ENCODE peak calls at places on chromosomes 1 and 21, in seven cellular contexts. One of them, this sample, is unnamed.
A peak's percentile ranks its signal among the peaks of the same experiment; 100 is the strongest.

GRCh38 chr1:152495066-152495675 is 15.4 kb upstream of the LCE5A start:
- DNase-seq in GM20000: peak; percentile 51
- DNase-seq in foreskin keratinocyte: no peak
- DNase-seq in cardiac septum: no peak
- DNase-seq in fibroblast of mammary gland: peak; percentile 46
- DNase-seq in astrocyte of the spinal cord: no peak
- DNase-seq in ACHN: peak; percentile 63
- DNase-seq in this sample: peak; percentile 60

GRCh38 chr1:67893126-67893495 is 59.8 kb upstream of the GNG12 start:
- DNase-seq in GM20000: no peak
- DNase-seq in foreskin keratinocyte: no peak
- DNase-seq in cardiac septum: no peak
- DNase-seq in fibroblast of mammary gland: no peak
- DNase-seq in astrocyte of the spinal cord: no peak
- DNase-seq in ACHN: no peak
- DNase-seq in this sample: no peak

GRCh38 chr1:168774241-168774640 is 45.2 kb upstream of the DPT start:
- DNase-seq in GM20000: no peak
- DNase-seq in foreskin keratinocyte: no peak
- DNase-seq in cardiac septum: peak; percentile 80
- DNase-seq in fibroblast of mammary gland: peak; percentile 87
- DNase-seq in astrocyte of the spinal cord: no peak
- DNase-seq in ACHN: no peak
- DNase-seq in this sample: no peak

GRCh38 chr1:40350391-40350790 is 23.1 kb upstream of the SMAP2 start:
- DNase-seq in GM20000: no peak
- DNase-seq in foreskin keratinocyte: no peak
- DNase-seq in cardiac septum: no peak
- DNase-seq in fibroblast of mammary gland: no peak
- DNase-seq in astrocyte of the spinal cord: no peak
- DNase-seq in ACHN: no peak
- DNase-seq in this sample: no peak

GRCh38 chr1:208139434-208140086 is 104.6 kb downstream of the PLXNA2 start:
- DNase-seq in GM20000: no peak
- DNase-seq in foreskin keratinocyte: no peak
- DNase-seq in cardiac septum: no peak
- DNase-seq in fibroblast of mammary gland: no peak
- DNase-seq in astrocyte of the spinal cord: no peak
- DNase-seq in ACHN: no peak
- DNase-seq in this sample: no peak

GRCh38 chr1:216223521-216223920 is 199.7 kb downstream of the USH2A start:
- DNase-seq in GM20000: no peak
- DNase-seq in foreskin keratinocyte: no peak
- DNase-seq in cardiac septum: no peak
- DNase-seq in fibroblast of mammary gland: no peak
- DNase-seq in astrocyte of the spinal cord: no peak
- DNase-seq in ACHN: no peak
- DNase-seq in this sample: no peak

GRCh38 chr1:33286451-33287185 is 30.3 kb downstream of the ZNF362 start:
- DNase-seq in GM20000: no peak
- DNase-seq in foreskin keratinocyte: no peak
- DNase-seq in cardiac septum: peak; percentile 27
- DNase-seq in fibroblast of mammary gland: no peak
- DNase-seq in astrocyte of the spinal cord: no peak
- DNase-seq in ACHN: no peak
- DNase-seq in this sample: no peak

GRCh38 chr1:110390692-110391232 is at the start of gene SLC16A4:
- DNase-seq in GM20000: no peak
- DNase-seq in foreskin keratinocyte: no peak
- DNase-seq in cardiac septum: no peak
- DNase-seq in fibroblast of mammary gland: peak; percentile 64
- DNase-seq in astrocyte of the spinal cord: peak; percentile 88
- DNase-seq in ACHN: peak; percentile 73
- DNase-seq in this sample: no peak

GRCh38 chr1:94061513-94062443 is 59.2 kb downstream of the ABCA4 start:
- DNase-seq in GM20000: peak; percentile 73
- DNase-seq in foreskin keratinocyte: no peak
- DNase-seq in cardiac septum: no peak
- DNase-seq in fibroblast of mammary gland: peak; percentile 79
- DNase-seq in astrocyte of the spinal cord: peak; percentile 83
- DNase-seq in ACHN: peak; percentile 66
- DNase-seq in this sample: peak; percentile 70

GRCh38 chr1:203537806-203538464 is 44.0 kb downstream of the OPTC start:
- DNase-seq in GM20000: no peak
- DNase-seq in foreskin keratinocyte: no peak
- DNase-seq in cardiac septum: no peak
- DNase-seq in fibroblast of mammary gland: peak; percentile 41
- DNase-seq in astrocyte of the spinal cord: no peak
- DNase-seq in ACHN: no peak
- DNase-seq in this sample: no peak

GRCh38 chr1:235974616-235975015 is 90.3 kb downstream of the NID1 start:
- DNase-seq in GM20000: no peak
- DNase-seq in foreskin keratinocyte: no peak
- DNase-seq in cardiac septum: no peak
- DNase-seq in fibroblast of mammary gland: no peak
- DNase-seq in astrocyte of the spinal cord: no peak
- DNase-seq in ACHN: no peak
- DNase-seq in this sample: no peak

GRCh38 chr1:9589144-9589718 is 520 bp downstream of the TMEM201 start:
- DNase-seq in GM20000: peak; percentile 49
- DNase-seq in foreskin keratinocyte: no peak
- DNase-seq in cardiac septum: peak; percentile 75
- DNase-seq in fibroblast of mammary gland: peak; percentile 25
- DNase-seq in astrocyte of the spinal cord: peak; percentile 36
- DNase-seq in ACHN: peak; percentile 28
- DNase-seq in this sample: no peak

GRCh38 chr1:36516372-36517018 is 33.8 kb upstream of the CSF3R start:
- DNase-seq in GM20000: peak; percentile 70
- DNase-seq in foreskin keratinocyte: no peak
- DNase-seq in cardiac septum: peak; percentile 87
- DNase-seq in fibroblast of mammary gland: peak; percentile 51
- DNase-seq in astrocyte of the spinal cord: peak; percentile 48
- DNase-seq in ACHN: peak; percentile 36
- DNase-seq in this sample: peak; percentile 87

GRCh38 chr1:206470692-206471414 is 577 bp downstream of the IKBKE start:
- DNase-seq in GM20000: peak; percentile 64
- DNase-seq in foreskin keratinocyte: no peak
- DNase-seq in cardiac septum: no peak
- DNase-seq in fibroblast of mammary gland: peak; percentile 84
- DNase-seq in astrocyte of the spinal cord: peak; percentile 85
- DNase-seq in ACHN: peak; percentile 88
- DNase-seq in this sample: peak; percentile 74

GRCh38 chr1:172499636-172500141 is 33.3 kb upstream of the SUCO start:
- DNase-seq in GM20000: no peak
- DNase-seq in foreskin keratinocyte: peak; percentile 54
- DNase-seq in cardiac septum: no peak
- DNase-seq in fibroblast of mammary gland: peak; percentile 12
- DNase-seq in astrocyte of the spinal cord: no peak
- DNase-seq in ACHN: no peak
- DNase-seq in this sample: no peak

GRCh38 chr1:3831689-3832088 is 25.3 kb downstream of the CEP104 start:
- DNase-seq in GM20000: no peak
- DNase-seq in foreskin keratinocyte: no peak
- DNase-seq in cardiac septum: no peak
- DNase-seq in fibroblast of mammary gland: peak; percentile 35
- DNase-seq in astrocyte of the spinal cord: no peak
- DNase-seq in ACHN: no peak
- DNase-seq in this sample: no peak

GRCh38 chr1:3068400-3069361 is at the start of gene PRDM16:
- DNase-seq in GM20000: no peak
- DNase-seq in foreskin keratinocyte: no peak
- DNase-seq in cardiac septum: peak; percentile 77
- DNase-seq in fibroblast of mammary gland: peak; percentile 12
- DNase-seq in astrocyte of the spinal cord: peak; percentile 59
- DNase-seq in ACHN: peak; percentile 28
- DNase-seq in this sample: no peak

GRCh38 chr21:43331962-43332458 is 94.9 kb downstream of the SIK1 start:
- DNase-seq in GM20000: no peak
- DNase-seq in foreskin keratinocyte: no peak
- DNase-seq in cardiac septum: no peak
- DNase-seq in fibroblast of mammary gland: peak; percentile 86
- DNase-seq in astrocyte of the spinal cord: peak; percentile 95
- DNase-seq in ACHN: no peak
- DNase-seq in this sample: no peak

GRCh38 chr1:206798384-206798996 is 26.2 kb upstream of the IL10 start:
- DNase-seq in GM20000: no peak
- DNase-seq in foreskin keratinocyte: no peak
- DNase-seq in cardiac septum: no peak
- DNase-seq in fibroblast of mammary gland: no peak
- DNase-seq in astrocyte of the spinal cord: no peak
- DNase-seq in ACHN: no peak
- DNase-seq in this sample: no peak

GRCh38 chr1:218527737-218528136 is 182.6 kb downstream of the TGFB2 start:
- DNase-seq in GM20000: no peak
- DNase-seq in foreskin keratinocyte: no peak
- DNase-seq in cardiac septum: no peak
- DNase-seq in fibroblast of mammary gland: no peak
- DNase-seq in astrocyte of the spinal cord: no peak
- DNase-seq in ACHN: no peak
- DNase-seq in this sample: no peak

GRCh38 chr1:221394011-221394544 is 347.8 kb downstream of the DUSP10 start:
- DNase-seq in GM20000: no peak
- DNase-seq in foreskin keratinocyte: no peak
- DNase-seq in cardiac septum: no peak
- DNase-seq in fibroblast of mammary gland: peak; percentile 93
- DNase-seq in astrocyte of the spinal cord: peak; percentile 80
- DNase-seq in ACHN: no peak
- DNase-seq in this sample: no peak